ENCODE peak calls at places on chromosome 3, in five cellular contexts. S is NT2/D1, T is HepG2, Z is GM12878, F is H1. P is an unnamed sample.

GRCh38 chr3:58051196-58051595 is 43.0 kb downstream of the FLNB start:
- DNase-seq in F (no peak), S (no peak), Z (no peak), T (no peak), P (no peak)

GRCh38 chr3:9153763-9154601 is 95.5 kb downstream of the SRGAP3 start:
- DNase-seq in Z (no peak), S (peak), F (no peak), T (no peak), P (no peak)

GRCh38 chr3:137869022-137869421 is 104.9 kb downstream of the SOX14 start:
- DNase-seq in S (no peak), F (no peak), T (peak), Z (no peak), P (no peak)

GRCh38 chr3:95781598-95781997 is 1032.8 kb upstream of the EPHA6 start:
- DNase-seq in Z (no peak), T (no peak), S (no peak), F (no peak), P (no peak)

GRCh38 chr3:123688241-123688747 is 103.4 kb upstream of the HACD2 start:
- DNase-seq in T (peak), F (no peak), S (no peak), Z (no peak), P (no peak)

GRCh38 chr3:48130321-48130881 is 57.8 kb downstream of the CDC25A start:
- DNase-seq in S (no peak), F (no peak), Z (no peak), T (no peak), P (peak)

GRCh38 chr3:9111349-9112265 is 137.8 kb downstream of the SRGAP3 start:
- DNase-seq in T (no peak), F (no peak), S (no peak), Z (no peak), P (no peak)

GRCh38 chr3:188446014-188446413 is 292.1 kb downstream of the LPP start:
- DNase-seq in T (no peak), S (no peak), Z (peak), F (no peak), P (no peak)

GRCh38 chr3:142232340-142232739 is 7.0 kb upstream of the GK5 start:
- DNase-seq in F (no peak), T (no peak), Z (no peak), S (no peak), P (no peak)

GRCh38 chr3:53944019-53944418 is 52.4 kb upstream of the SELENOK start:
- DNase-seq in T (no peak), Z (no peak), S (no peak), F (no peak), P (no peak)

GRCh38 chr3:167480748-167481147 is 6.9 kb upstream of the SERPINI2 start:
- DNase-seq in F (no peak), T (no peak), Z (no peak), S (no peak), P (no peak)

GRCh38 chr3:10995871-10996270 is 3.3 kb downstream of the SLC6A1 start:
- DNase-seq in S (no peak), F (no peak), Z (no peak), T (no peak), P (no peak)

GRCh38 chr3:10992946-10993728 is 589 bp downstream of the SLC6A1 start:
- DNase-seq in Z (no peak), T (no peak), F (no peak), S (no peak), P (no peak)

GRCh38 chr3:10992017-10992945 is at the start of gene SLC6A1:
- DNase-seq in S (peak), T (no peak), F (no peak), Z (no peak), P (peak)

GRCh38 chr3:10993729-10994065 is 1.1 kb downstream of the SLC6A1 start:
- DNase-seq in Z (no peak), F (no peak), T (no peak), S (no peak), P (no peak)

GRCh38 chr3:10994311-10994710 is 1.8 kb downstream of the SLC6A1 start:
- DNase-seq in T (no peak), S (no peak), Z (no peak), F (no peak), P (no peak)
- TF ChIP-seq SUZ12 in T (no peak), S (no peak), Z (no peak), F (no peak), P (no peak)

DNA sequence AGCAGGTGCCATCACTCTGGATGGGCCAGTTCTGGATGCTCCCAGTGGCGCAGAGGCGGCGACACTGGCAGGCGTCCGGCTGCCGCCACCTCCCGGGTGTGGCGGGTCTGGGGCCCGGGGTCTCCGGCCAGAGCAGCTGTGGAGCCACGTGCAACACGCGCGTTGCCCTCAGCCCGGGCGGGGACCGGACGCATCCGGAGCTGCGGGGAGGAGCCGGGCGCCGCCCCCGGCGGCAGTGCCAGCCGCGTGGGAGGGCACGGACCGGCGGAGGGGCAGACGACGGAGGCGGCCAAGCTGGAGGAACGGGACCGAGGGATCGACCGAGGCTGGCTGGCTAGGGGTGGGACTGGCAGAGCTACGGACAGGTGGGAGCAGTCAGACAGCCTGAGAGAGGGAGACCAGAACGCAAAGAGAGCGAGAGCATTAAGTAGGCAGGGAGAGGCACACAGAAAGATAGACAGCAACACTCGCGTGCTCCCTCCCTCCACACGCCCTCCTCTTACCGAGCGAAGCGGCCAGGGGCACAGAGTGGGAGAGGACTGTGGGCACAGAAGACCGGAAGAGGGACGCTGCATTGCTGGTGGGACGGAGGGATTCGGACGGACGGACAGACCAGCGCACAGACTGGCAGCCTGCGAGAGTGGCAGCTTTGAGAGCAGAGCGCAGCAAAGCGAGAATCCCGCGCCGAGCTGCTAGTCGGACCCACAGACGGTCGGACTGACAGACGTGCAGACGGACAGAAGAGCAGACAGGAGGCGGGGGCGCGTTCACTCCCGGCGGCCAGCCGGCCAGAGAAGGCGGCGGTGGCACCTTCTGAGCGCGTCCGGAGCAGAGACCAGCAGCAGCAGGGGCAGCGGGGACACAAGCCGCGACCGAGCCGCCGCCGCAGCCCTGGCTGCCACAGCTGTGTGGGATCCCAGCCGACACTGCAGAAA is at the start of gene ARPP21:
- DNase-seq in F (no peak), Z (no peak), S (peak), T (no peak), P (no peak)
- TF ChIP-seq SUZ12 in F (peak), Z (no peak), S (peak), T (no peak), P (no peak)

DNA sequence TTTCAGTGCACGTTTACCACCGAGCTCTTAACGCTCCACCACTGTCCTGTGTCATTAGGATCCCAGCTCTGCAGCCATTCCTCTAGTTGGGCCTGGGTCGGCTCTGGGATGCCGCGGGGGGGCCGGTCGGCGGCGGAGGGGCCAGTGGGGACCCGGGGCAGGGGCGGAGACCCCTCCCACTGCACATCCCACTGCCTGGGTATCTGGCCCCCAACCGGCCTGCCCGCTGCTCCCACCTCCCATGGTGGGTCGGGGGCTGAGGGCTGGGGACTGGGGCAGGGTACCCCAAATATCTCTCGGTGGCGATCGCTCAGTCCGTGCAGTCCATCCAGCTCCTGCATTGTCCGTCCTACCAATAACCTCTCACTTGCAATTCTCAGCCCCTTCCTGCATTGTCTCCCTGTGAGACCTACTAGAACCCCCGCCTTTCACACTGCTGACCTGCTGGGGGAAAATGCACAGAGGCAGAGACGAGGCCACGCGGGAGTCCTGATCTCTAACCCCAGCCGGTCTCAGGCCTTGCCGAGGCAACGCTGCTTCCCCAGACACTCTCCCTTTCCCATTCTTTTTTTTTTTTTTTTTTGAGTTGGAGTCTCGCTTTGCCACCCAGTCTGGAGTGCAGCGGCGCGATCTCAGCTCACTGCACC is 24.0 kb upstream of the MUC20 start:
- DNase-seq in Z (no peak), F (no peak), T (no peak), S (no peak), P (no peak)
- TF ChIP-seq SUZ12 in Z (no peak), F (no peak), T (no peak), S (no peak), P (no peak)

GRCh38 chr3:131819656-131820055 is 215.2 kb downstream of the CPNE4 start:
- DNase-seq in T (no peak), Z (no peak), F (no peak), S (no peak), P (no peak)

DNA sequence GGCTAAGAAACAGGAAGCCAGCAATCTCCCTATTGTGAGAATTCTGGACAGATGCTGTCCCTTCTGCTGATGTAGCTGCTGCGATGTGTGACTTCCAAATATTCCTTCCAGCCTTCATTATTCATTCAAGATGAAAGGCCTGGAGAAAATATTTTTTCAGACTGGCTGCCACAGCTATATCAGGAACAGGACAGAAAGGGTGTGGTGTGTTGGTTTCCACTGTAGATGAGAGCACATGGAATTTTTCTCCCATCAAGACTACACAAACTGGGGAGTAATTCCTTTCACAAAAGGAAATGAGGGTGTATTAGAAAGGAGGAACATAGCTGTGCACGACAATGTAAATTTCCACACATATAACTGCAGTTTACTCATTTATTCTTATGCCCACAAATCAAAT is 213.4 kb downstream of the CPNE4 start:
- DNase-seq in F (no peak), S (no peak), T (no peak), Z (no peak), P (no peak)
- TF ChIP-seq SUZ12 in F (no peak), S (no peak), T (no peak), Z (no peak), P (no peak)

GRCh38 chr3:23823620-23824019 is 17.9 kb downstream of the UBE2E1 start:
- DNase-seq in T (no peak), Z (no peak), F (no peak), S (no peak), P (no peak)

GRCh38 chr3:23822559-23822958 is 16.8 kb downstream of the UBE2E1 start:
- DNase-seq in T (no peak), Z (no peak), F (no peak), S (no peak), P (no peak)

GRCh38 chr3:23821858-23822257 is 16.1 kb downstream of the UBE2E1 start:
- DNase-seq in F (no peak), Z (no peak), S (no peak), T (no peak), P (no peak)

GRCh38 chr3:23819599-23820360 is 14.0 kb downstream of the UBE2E1 start:
- DNase-seq in S (no peak), F (no peak), T (no peak), Z (no peak), P (no peak)

DNA sequence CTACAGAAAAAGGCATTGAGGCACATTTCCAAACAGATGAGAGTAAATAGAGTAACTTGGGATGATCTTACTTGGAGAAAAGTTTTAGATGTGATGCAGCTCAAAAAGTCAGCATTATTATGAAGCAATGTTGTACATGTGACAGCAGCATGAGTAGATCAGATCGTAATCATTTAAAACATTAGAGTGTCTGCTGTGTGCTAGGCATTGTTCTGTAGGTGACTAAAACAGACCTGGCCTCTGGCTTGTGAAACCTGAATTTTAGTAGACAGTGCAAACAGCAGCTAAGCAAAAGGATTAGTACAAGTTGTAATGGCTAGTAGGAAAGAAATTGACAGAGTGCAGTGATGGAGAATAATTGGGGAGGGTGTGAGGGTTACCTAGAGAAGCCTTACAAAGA is 15.1 kb downstream of the UBE2E1 start:
- DNase-seq in S (no peak), F (no peak), T (no peak), Z (no peak), P (no peak)
- TF ChIP-seq SUZ12 in S (no peak), F (no peak), T (no peak), Z (no peak), P (no peak)

GRCh38 chr3:112635674-112636073 is 5.3 kb downstream of the CCDC80 start:
- DNase-seq in Z (no peak), T (no peak), F (no peak), S (no peak), P (no peak)
- TF ChIP-seq SUZ12 in Z (no peak), T (no peak), F (no peak), S (no peak), P (no peak)

DNA sequence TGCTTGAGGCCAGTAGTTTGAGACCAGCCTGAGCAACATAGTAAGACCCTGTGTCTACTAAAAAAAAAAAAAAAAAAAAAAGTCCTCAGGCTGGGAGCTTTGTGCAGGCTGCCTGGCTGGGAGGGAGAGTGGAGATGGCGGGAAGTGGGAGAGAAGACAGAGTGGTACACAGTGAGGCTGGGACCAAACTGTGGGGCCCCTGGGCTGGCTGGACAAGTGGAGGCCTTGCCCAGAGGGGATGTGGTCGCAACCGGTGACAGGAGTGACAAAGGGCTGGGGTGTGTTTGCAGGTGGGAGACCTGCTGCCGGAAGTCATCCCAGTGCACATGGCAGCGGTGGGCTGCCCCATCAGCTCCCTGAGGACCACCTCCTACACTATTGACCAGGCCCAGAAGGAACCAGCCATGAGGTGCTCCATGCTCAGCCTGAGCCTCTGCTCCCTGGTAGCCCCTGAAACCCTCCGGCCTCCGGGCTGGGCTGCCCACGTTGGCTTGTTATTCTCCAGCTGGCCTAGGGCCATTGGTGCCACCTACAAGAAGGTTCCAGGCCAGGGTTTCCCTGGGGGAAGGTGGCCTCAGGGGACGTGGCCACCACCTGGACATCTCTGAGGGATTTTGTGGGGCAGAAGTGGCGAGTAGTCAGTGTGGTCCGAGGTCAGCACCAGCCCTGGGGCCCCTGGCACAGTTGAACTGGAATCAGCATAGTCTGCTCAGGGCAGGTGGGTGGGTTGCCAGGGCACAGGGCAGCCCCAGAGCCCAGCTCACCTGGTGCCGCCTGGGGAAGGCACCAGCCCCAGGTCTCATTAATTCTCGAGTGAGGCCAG is 22.7 kb downstream of the ACAA1 start:
- DNase-seq in F (no peak), Z (no peak), S (no peak), T (no peak), P (no peak)
- TF ChIP-seq SUZ12 in F (no peak), Z (no peak), S (no peak), T (no peak), P (no peak)

GRCh38 chr3:51004235-51004634 is 329.5 kb downstream of the DOCK3 start:
- DNase-seq in F (no peak), S (no peak), T (no peak), Z (no peak), P (no peak)

GRCh38 chr3:51002495-51002894 is 327.8 kb downstream of the DOCK3 start:
- DNase-seq in S (no peak), T (peak), Z (no peak), F (no peak), P (no peak)
- TF ChIP-seq SUZ12 in S (no peak), T (no peak), Z (no peak), F (no peak), P (no peak)

GRCh38 chr3:4826237-4827100 is 152.8 kb upstream of the BHLHE40 start:
- DNase-seq in T (no peak), F (no peak), S (no peak), Z (no peak), P (no peak)

GRCh38 chr3:4827767-4828166 is 151.5 kb upstream of the BHLHE40 start:
- DNase-seq in S (no peak), T (no peak), Z (no peak), F (no peak), P (no peak)

GRCh38 chr3:4829031-4829394 is 150.2 kb upstream of the BHLHE40 start:
- DNase-seq in F (no peak), Z (no peak), T (no peak), S (no peak), P (no peak)

GRCh38 chr3:4830586-4830914 is 148.7 kb upstream of the BHLHE40 start:
- DNase-seq in S (no peak), T (no peak), Z (no peak), F (no peak), P (no peak)

GRCh38 chr3:4828279-4829030 is 150.8 kb upstream of the BHLHE40 start:
- DNase-seq in T (no peak), Z (no peak), S (no peak), F (no peak), P (no peak)
- TF ChIP-seq SUZ12 in T (no peak), Z (no peak), S (no peak), F (no peak), P (no peak)